ENCODE peak calls at places on chromosomes 6 and 20, in seven cellular contexts. H is stomach; T is AG10803; Z is CD8-positive, alpha-beta T cell; A is esophagus squamous epithelium; S is fibroblast of lung; V is BE2C. J is an unnamed sample.

GRCh38 chr6:152225231-152225934 is 411.8 kb downstream of the SYNE1 start:
- DNase-seq in H (no peak), S (peak; percentile 48), T (peak; percentile 22), A (no peak), V (no peak), Z (no peak), J (no peak)

GRCh38 chr6:44059359-44060342 is 67.6 kb downstream of the MRPL14 start:
- DNase-seq in S (peak; percentile 88), V (no peak), Z (no peak), T (peak; percentile 78), H (peak; percentile 54), A (no peak), J (peak; percentile 64)

GRCh38 chr6:105433723-105434122 is 30.8 kb upstream of the PREP start:
- DNase-seq in A (no peak), T (no peak), S (no peak), H (no peak), Z (no peak), V (no peak), J (no peak)

GRCh38 chr6:165571068-165571682 is 91.9 kb downstream of the PDE10A start:
- DNase-seq in A (no peak), T (peak; percentile 13), V (no peak), H (no peak), Z (no peak), S (peak; percentile 9), J (no peak)

GRCh38 chr6:53151676-53152075 is 3.0 kb upstream of the GCM1 start:
- DNase-seq in V (peak; percentile 16), A (no peak), S (no peak), Z (no peak), T (no peak), H (no peak), J (no peak)

GRCh38 chr6:90393232-90393884 is 96.7 kb upstream of the BACH2 start:
- DNase-seq in V (peak; percentile 51), S (peak; percentile 83), H (peak; percentile 53), T (peak; percentile 56), Z (peak; percentile 48), A (no peak), J (peak; percentile 54)

GRCh38 chr6:144148891-144149290 is 1.4 kb upstream of the STX11 start:
- DNase-seq in S (peak; percentile 57), Z (no peak), V (no peak), A (no peak), T (peak; percentile 42), H (no peak), J (no peak)

GRCh38 chr20:61162506-61162905 is 89.6 kb upstream of the CDH4 start:
- DNase-seq in T (no peak), V (no peak), Z (no peak), S (no peak), H (no peak), A (no peak), J (no peak)

GRCh38 chr6:37868447-37868825 is 48.9 kb downstream of the ZFAND3 start:
- DNase-seq in V (no peak), A (no peak), S (no peak), T (peak; percentile 82), H (no peak), Z (no peak), J (no peak)

GRCh38 chr6:81758221-81758620 is 5.7 kb upstream of the TENT5A start:
- DNase-seq in Z (no peak), S (no peak), A (no peak), T (no peak), V (no peak), H (no peak), J (no peak)

GRCh38 chr6:146550911-146551310 is 7.3 kb downstream of the RAB32 start:
- DNase-seq in S (peak; percentile 81), H (no peak), T (peak; percentile 64), V (no peak), Z (no peak), A (no peak), J (no peak)

GRCh38 chr6:151536280-151536534 is 42.4 kb downstream of the CCDC170 start:
- DNase-seq in V (no peak), S (no peak), T (peak; percentile 29), H (no peak), Z (no peak), A (no peak), J (no peak)

GRCh38 chr6:48087448-48087847 is 23.5 kb downstream of the PTCHD4 start:
- DNase-seq in V (no peak), Z (no peak), T (no peak), A (no peak), S (peak; percentile 74), H (no peak), J (no peak)

GRCh38 chr20:57558614-57559285 is 2.2 kb upstream of the PCK1 start:
- DNase-seq in T (no peak), A (no peak), H (no peak), V (no peak), S (no peak), Z (no peak), J (no peak)

GRCh38 chr6:1787894-1788293 is 178.2 kb downstream of the FOXC1 start:
- DNase-seq in Z (no peak), A (no peak), T (peak; percentile 71), H (no peak), S (peak; percentile 40), V (no peak), J (peak; percentile 29)

GRCh38 chr6:74073429-74073828 is 377.4 kb downstream of the CD109 start:
- DNase-seq in T (peak; percentile 70), S (peak; percentile 60), V (no peak), Z (no peak), A (no peak), H (no peak), J (no peak)

GRCh38 chr6:30556964-30557682 is at the start of gene PRR3:
- DNase-seq in H (peak; percentile 74), S (peak; percentile 94), Z (peak; percentile 62), T (peak; percentile 88), V (peak; percentile 93), A (peak; percentile 57), J (peak; percentile 83)

GRCh38 chr20:8431538-8432434 is 299.7 kb downstream of the PLCB1 start:
- DNase-seq in H (no peak), V (peak; percentile 99), Z (no peak), A (no peak), S (no peak), T (no peak), J (peak; percentile 73)

GRCh38 chr20:8434326-8434876 is 302.3 kb downstream of the PLCB1 start:
- DNase-seq in H (no peak), S (peak; percentile 53), A (no peak), Z (no peak), T (peak; percentile 65), V (no peak), J (no peak)

GRCh38 chr20:8433286-8433685 is 301.2 kb downstream of the PLCB1 start:
- DNase-seq in Z (no peak), T (no peak), V (peak; percentile 18), S (no peak), H (no peak), A (no peak), J (no peak)

GRCh38 chr20:8435251-8436035 is 303.4 kb downstream of the PLCB1 start:
- DNase-seq in T (no peak), Z (no peak), S (no peak), V (no peak), A (no peak), H (no peak), J (no peak)

DNA sequence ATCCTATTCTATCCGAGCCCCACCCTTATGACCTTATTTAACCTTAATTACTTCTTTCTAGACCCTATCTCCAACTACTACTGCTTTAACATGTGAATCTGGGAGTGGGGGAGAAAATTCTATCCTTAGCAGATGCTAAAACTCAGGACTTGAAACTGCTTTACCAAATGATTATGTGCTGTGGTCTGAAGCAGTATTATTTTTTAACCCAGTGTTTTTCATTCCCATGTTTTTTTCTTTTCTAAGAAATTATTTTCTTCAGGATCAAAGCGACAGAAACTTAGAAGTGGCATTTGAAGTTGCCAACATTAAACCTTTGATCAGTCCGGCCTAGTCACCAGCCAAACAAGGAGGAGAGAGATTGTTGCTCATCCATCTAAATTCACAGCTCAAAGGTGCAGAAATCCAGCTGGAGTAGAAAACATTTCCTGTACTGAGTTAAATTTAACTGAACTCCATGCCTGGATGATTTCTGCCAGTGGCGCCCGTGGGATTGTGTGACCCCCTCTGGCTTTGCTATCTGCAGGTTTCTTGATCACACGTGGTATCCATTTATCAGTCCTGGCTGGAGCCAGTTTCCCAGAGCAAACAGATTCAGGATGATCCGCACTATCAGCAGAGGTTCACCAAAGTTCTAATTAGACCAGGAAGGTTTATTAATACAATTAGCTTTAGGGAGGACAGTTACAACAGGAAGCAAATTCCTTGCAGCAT is 300.5 kb downstream of the PLCB1 start:
- DNase-seq in T (no peak), H (no peak), V (peak; percentile 90), A (no peak), S (no peak), Z (no peak), J (peak; percentile 8)
- H3K4me3 ChIP-seq in T (no peak overlapping the region), H (no peak overlapping the region), V (peak overlapping the region; percentile 30), A (no peak overlapping the region), S (no peak overlapping the region), Z (no peak overlapping the region), J (no peak overlapping the region)

DNA sequence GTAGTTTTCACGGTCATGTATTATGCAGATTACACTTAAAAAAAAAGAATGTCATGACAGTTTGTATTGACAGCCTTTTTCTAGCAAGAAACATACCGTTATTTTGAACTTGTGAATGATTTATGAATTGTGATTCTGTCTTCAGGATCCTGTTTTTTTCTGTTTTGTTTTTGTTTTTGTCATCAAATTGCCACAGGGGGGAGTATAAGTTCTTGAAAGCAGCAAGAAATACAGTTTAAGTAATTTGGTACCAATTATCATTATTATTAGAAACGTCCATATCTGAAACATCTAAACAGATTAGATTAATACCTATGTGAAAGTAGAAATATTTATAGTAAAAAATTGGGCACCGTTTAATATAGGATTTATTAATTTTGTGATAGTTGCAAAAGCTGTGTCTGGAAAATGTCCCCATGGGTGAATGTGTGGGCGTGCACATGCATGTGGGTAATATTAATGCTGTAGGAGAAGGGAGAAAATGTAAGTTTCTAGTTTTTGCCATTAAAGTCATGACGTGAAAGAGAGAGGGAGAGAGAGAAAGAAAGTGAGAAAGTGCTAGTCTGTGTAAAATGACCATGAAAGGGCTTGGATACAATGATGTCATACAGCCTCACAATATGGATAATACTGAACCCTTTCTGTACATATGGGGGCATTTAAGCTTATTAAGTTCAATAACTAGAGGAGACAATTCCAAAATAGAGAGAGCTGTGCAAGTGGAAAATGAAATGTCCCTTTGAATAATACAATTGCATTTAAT is 9.4 kb upstream of the CCN2 start:
- DNase-seq in T (peak; percentile 53), H (no peak), S (peak; percentile 72), A (no peak), V (no peak), Z (no peak), J (no peak)
- TF ChIP-seq CTCF in T (peak; percentile 50), H (no peak), S (no peak), A (no peak), V (no peak), Z (no peak), J (no peak)

GRCh38 chr20:62553838-62554161 is 78.0 kb upstream of the GATA5 start:
- DNase-seq in Z (no peak), S (no peak), H (no peak), A (no peak), T (no peak), V (no peak), J (no peak)
- H3K4me3 ChIP-seq in Z (no peak overlapping the region), S (no peak overlapping the region), H (peak overlapping the region; percentile 1), A (no peak overlapping the region), T (no peak overlapping the region), V (no peak overlapping the region), J (peak overlapping the region; percentile 53)

DNA sequence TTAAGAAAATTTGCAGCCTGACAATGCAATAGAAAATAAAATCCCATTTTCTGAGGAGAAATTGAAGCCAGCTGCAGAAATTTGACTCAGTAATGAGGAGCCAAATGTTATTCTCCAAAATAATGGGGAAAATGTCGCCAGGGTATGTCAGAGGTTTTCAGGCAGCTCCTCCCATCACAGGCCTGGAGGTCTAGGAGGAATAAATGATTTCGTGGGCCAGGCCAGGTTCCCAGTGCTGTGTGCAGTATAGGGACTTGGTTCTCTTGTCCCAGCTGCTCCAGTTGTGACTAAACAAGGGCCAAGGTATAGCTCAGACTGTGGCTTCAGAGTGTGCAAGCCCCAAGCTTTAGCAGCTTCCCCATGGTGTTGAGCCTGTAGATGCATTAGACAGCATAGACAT is 1240.8 kb upstream of the ADGRB3 start:
- DNase-seq in Z (no peak), S (no peak), A (no peak), V (no peak), T (no peak), H (no peak), J (no peak)
- TF ChIP-seq CTCF in Z (no peak), S (no peak), A (no peak), V (no peak), T (no peak), H (no peak), J (no peak)